ENCODE peak calls at places on chromosomes 4 and X, in seven cellular contexts. W is cardiac muscle cell; U is hepatocyte; L is naive thymus-derived CD4-positive, alpha-beta T cell; V is heart left ventricle; H is spleen; T is CD8-positive, alpha-beta T cell. Q is an unnamed sample. For H3K4me1, the result is how much of the 10 kb centered on the place peaks cover.

GRCh38 chr4:10667651-10668341 is 16.8 kb downstream of the CLNK start:
- DNase-seq in W (no peak), U (no peak), L (no peak), V (no peak), H (no peak), T (no peak), Q (no peak)

GRCh38 chrX:133655262-133655913 is 240.1 kb upstream of the GPC4 start:
- DNase-seq in W (no peak), U (no peak), L (no peak), V (no peak), H (no peak), T (no peak), Q (no peak)

GRCh38 chr4:155758500-155759371 is at the start of gene GUCY1B1:
- DNase-seq in W (peak), U (peak), L (peak), V (peak), H (peak), T (peak), Q (peak)

GRCh38 chr4:102047616-102048015 is 257.1 kb downstream of the BANK1 start:
- DNase-seq in W (no peak), U (no peak), L (no peak), V (no peak), H (no peak), T (no peak), Q (no peak)

GRCh38 chr4:121397434-121397833 is 16.6 kb upstream of the QRFPR start:
- DNase-seq in W (no peak), U (no peak), L (no peak), V (no peak), H (no peak), T (no peak), Q (no peak)

GRCh38 chr4:145216532-145216931 is 36.1 kb upstream of the OTUD4 start:
- DNase-seq in W (no peak), U (no peak), L (no peak), V (no peak), H (no peak), T (no peak), Q (no peak)

GRCh38 chr4:162891788-162892707 is 274.6 kb downstream of the NAF1 start:
- DNase-seq in W (no peak), U (no peak), L (no peak), V (no peak), H (no peak), T (no peak), Q (no peak)

GRCh38 chr4:3719191-3719590 is 47.0 kb upstream of the ADRA2C start:
- DNase-seq in W (no peak), U (no peak), L (no peak), V (no peak), H (peak), T (no peak), Q (no peak)

GRCh38 chr4:133045288-133045687 is 103.8 kb upstream of the PCDH10 start:
- DNase-seq in W (no peak), U (no peak), L (no peak), V (no peak), H (no peak), T (no peak), Q (no peak)

GRCh38 chrX:87517571-87518141 is at the start of gene KLHL4:
- DNase-seq in W (peak), U (peak), L (no peak), V (no peak), H (no peak), T (peak), Q (peak)

GRCh38 chr4:147739239-147739823 is 7.4 kb downstream of the ARHGAP10 start:
- DNase-seq in W (no peak), U (no peak), L (no peak), V (no peak), H (no peak), T (no peak), Q (no peak)

GRCh38 chrX:122567911-122568310 is 616.2 kb upstream of the GRIA3 start:
- DNase-seq in W (no peak), U (no peak), L (no peak), V (no peak), H (no peak), T (no peak), Q (no peak)

GRCh38 chr4:74423101-74423500 is 21.8 kb upstream of the AREG start:
- DNase-seq in W (peak), U (peak), L (no peak), V (no peak), H (no peak), T (no peak), Q (no peak)

GRCh38 chrX:9824554-9824953 is 38.3 kb downstream of the SHROOM2 start:
- DNase-seq in W (peak), U (no peak), L (no peak), V (no peak), H (peak), T (no peak), Q (no peak)

GRCh38 chr4:77418333-77418732 is 187.3 kb upstream of the CXCL13 start:
- DNase-seq in W (no peak), U (peak), L (no peak), V (no peak), H (no peak), T (no peak), Q (peak)

GRCh38 chr4:126701756-126702155 is 931.0 kb upstream of the INTU start:
- DNase-seq in W (no peak), U (no peak), L (no peak), V (peak), H (no peak), T (no peak), Q (no peak)

GRCh38 chr4:151990201-151990600 is 229.4 kb upstream of the GATB start:
- DNase-seq in W (no peak), U (no peak), L (no peak), V (no peak), H (no peak), T (no peak), Q (no peak)

GRCh38 chrX:47814853-47815252 is 21.8 kb upstream of the ZNF81 start:
- DNase-seq in W (peak), U (no peak), L (no peak), V (no peak), H (no peak), T (no peak), Q (peak)

GRCh38 chr4:81482344-81482743 is 10.6 kb upstream of the RASGEF1B start:
- DNase-seq in W (no peak), U (no peak), L (no peak), V (no peak), H (no peak), T (no peak), Q (no peak)

GRCh38 chr4:142940614-142941013 is 94.5 kb upstream of the INPP4B start:
- DNase-seq in W (no peak), U (no peak), L (no peak), V (no peak), H (no peak), T (no peak), Q (no peak)

GRCh38 chr4:121308328-121308663 is 72.5 kb downstream of the QRFPR start:
- DNase-seq in W (no peak), U (no peak), L (no peak), V (no peak), H (no peak), T (no peak), Q (no peak)

GRCh38 chr4:160685729-160686128 is 1478.1 kb downstream of the FSTL5 start:
- DNase-seq in W (no peak), U (no peak), L (no peak), V (no peak), H (no peak), T (no peak), Q (no peak)

GRCh38 chrX:40734956-40735317 is 405 bp downstream of the MED14 start:
- DNase-seq in W (no peak), U (peak), L (no peak), V (no peak), H (no peak), T (peak), Q (no peak)

GRCh38 chr4:158065176-158065575 is 107.6 kb downstream of the GASK1B start:
- DNase-seq in W (no peak), U (no peak), L (no peak), V (no peak), H (no peak), T (no peak), Q (peak)

GRCh38 chr4:70688795-70689231 is 481 bp downstream of the UTP3 start:
- DNase-seq in W (no peak), U (peak), L (peak), V (no peak), H (peak), T (peak), Q (peak)

GRCh38 chrX:2284601-2285000 is 216.2 kb downstream of the DHRSX start:
- DNase-seq in W (no peak), U (no peak), L (no peak), V (no peak), H (no peak), T (no peak), Q (no peak)

GRCh38 chr4:107050525-107051135 is 14.5 kb upstream of the DKK2 start:
- DNase-seq in W (peak), U (peak), L (no peak), V (no peak), H (no peak), T (no peak), Q (no peak)

GRCh38 chr4:174919886-174920423 is 1.8 kb downstream of the ADAM29 start:
- DNase-seq in W (no peak), U (no peak), L (no peak), V (no peak), H (no peak), T (no peak), Q (no peak)

DNA sequence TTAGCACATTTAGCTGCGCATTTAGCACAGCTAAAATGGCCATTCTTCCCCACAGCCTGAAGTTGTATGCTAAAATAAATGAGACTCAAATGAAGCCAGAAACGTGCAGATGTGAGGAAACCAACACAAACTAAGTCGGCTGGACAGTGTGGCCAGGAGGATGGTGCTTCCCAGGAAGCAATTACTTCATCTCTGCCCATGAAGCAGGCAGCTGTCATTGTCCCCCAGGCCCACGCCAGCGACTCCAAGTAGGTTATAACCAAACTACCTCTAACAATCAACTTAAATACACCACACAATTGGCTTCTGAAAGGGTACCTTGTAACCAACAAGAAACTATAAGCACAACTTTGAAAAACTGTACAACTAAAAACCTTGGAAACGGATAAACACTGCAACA is 39.3 kb downstream of the AFAP1 start:
- DNase-seq in W (no peak), U (no peak), L (no peak), V (no peak), H (no peak), T (no peak), Q (no peak)
- H3K4me1 ChIP-seq in W (half or more), U (under half), L (under half), V (under half), H (under half), T (under half), Q (under half)

GRCh38 chr4:84937381-84937977 is 29.0 kb downstream of the WDFY3 start:
- DNase-seq in W (no peak), U (no peak), L (no peak), V (no peak), H (no peak), T (no peak), Q (no peak)
- H3K27ac ChIP-seq in W (no peak), U (no peak), L (no peak), V (no peak), H (no peak), T (no peak), Q (no peak)

GRCh38 chr4:87322754-87323153 is at the start of gene HSD17B13:
- DNase-seq in W (no peak), U (no peak), L (no peak), V (no peak), H (no peak), T (no peak), Q (no peak)
- H3K4me3 ChIP-seq in W (no peak), U (no peak), L (no peak), V (no peak), H (no peak), T (no peak), Q (no peak)

GRCh38 chr4:25535701-25536473 is 119.8 kb upstream of the SLC34A2 start:
- DNase-seq in W (no peak), U (no peak), L (no peak), V (no peak), H (no peak), T (no peak), Q (peak)

GRCh38 chr4:25531272-25531671 is 124.4 kb upstream of the SLC34A2 start:
- DNase-seq in W (no peak), U (no peak), L (no peak), V (no peak), H (no peak), T (no peak), Q (no peak)

GRCh38 chr4:25535278-25535677 is 120.4 kb upstream of the SLC34A2 start:
- DNase-seq in W (no peak), U (no peak), L (no peak), V (no peak), H (no peak), T (no peak), Q (peak)

GRCh38 chr4:25532579-25532978 is 123.1 kb upstream of the SLC34A2 start:
- DNase-seq in W (no peak), U (no peak), L (no peak), V (no peak), H (no peak), T (no peak), Q (no peak)

GRCh38 chr4:25533237-25533636 is 122.4 kb upstream of the SLC34A2 start:
- DNase-seq in W (no peak), U (no peak), L (no peak), V (no peak), H (no peak), T (no peak), Q (no peak)
- H3K4me1 ChIP-seq in W (under half), U (under half), L (under half), V (under half), H (under half), T (under half), Q (under half)

DNA sequence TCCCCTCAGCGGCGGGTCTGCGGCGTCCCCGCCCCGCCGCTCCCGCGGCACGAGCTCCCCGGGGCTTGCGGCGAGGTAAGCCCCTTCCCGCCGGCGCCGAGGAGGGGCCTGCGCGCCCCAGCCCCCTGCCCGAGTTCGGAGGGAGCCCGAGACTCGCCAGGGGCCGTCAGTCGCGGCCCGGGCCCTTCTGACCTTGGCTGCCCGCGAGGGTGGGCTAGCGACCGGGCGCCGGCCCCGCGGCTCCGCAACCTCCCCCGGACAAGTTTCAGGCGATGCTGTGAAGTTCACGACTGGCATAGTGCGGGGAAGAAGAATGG is 554 bp downstream of the CDKL5 start:
- DNase-seq in W (peak), U (no peak), L (no peak), V (no peak), H (peak), T (no peak), Q (no peak)
- H3K27ac ChIP-seq in W (peak), U (peak), L (peak), V (no peak), H (peak), T (peak), Q (no peak)

GRCh38 chr4:171794528-171794927 is 18.7 kb upstream of the GALNTL6 start:
- DNase-seq in W (peak), U (no peak), L (no peak), V (no peak), H (no peak), T (no peak), Q (peak)

DNA sequence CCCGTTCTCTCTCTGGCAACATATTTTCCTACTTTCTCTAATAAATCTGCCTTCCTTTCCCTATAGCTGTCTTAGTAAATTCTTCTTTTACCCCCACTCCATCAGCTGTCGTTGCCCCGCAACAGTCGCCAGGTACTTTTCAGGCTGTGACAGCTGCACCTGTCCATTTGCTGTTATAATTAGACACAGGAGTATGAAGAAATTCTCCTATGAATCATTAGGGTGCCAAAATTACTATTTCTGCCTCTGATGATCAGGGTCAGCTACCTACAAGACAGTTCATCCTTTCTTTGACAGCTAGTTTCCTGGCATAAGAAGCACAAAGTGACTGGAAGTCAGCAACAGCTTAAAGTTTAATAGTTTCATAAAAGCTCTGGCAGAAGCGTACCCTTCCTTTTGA is 19.5 kb upstream of the GALNTL6 start:
- DNase-seq in W (no peak), U (no peak), L (no peak), V (no peak), H (no peak), T (no peak), Q (no peak)
- H3K4me3 ChIP-seq in W (no peak), U (no peak), L (no peak), V (no peak), H (no peak), T (no peak), Q (no peak)

GRCh38 chr4:153233761-153234371 is 29.6 kb downstream of the TRIM2 start:
- DNase-seq in W (no peak), U (peak), L (no peak), V (no peak), H (no peak), T (no peak), Q (no peak)
- H3K4me1 ChIP-seq in W (under half), U (under half), L (under half), V (under half), H (under half), T (under half), Q (under half)

GRCh38 chrX:44785652-44786051 is 58.2 kb upstream of the DUSP21 start:
- DNase-seq in W (no peak), U (no peak), L (no peak), V (no peak), H (no peak), T (no peak), Q (no peak)
- H3K27ac ChIP-seq in W (no peak), U (no peak), L (no peak), V (no peak), H (no peak), T (no peak), Q (no peak)

GRCh38 chrX:152899111-152899873 is 1.4 kb downstream of the ZNF185 start:
- DNase-seq in W (no peak), U (no peak), L (no peak), V (no peak), H (peak), T (no peak), Q (peak)

GRCh38 chrX:152897216-152898144 is at the start of gene ZNF185:
- DNase-seq in W (peak), U (peak), L (no peak), V (no peak), H (peak), T (no peak), Q (peak)

GRCh38 chrX:152899874-152900719 is 2.2 kb downstream of the ZNF185 start:
- DNase-seq in W (no peak), U (no peak), L (no peak), V (no peak), H (peak), T (no peak), Q (peak)

GRCh38 chrX:152896450-152896849 is 1.4 kb upstream of the ZNF185 start:
- DNase-seq in W (no peak), U (no peak), L (no peak), V (no peak), H (peak), T (no peak), Q (no peak)

DNA sequence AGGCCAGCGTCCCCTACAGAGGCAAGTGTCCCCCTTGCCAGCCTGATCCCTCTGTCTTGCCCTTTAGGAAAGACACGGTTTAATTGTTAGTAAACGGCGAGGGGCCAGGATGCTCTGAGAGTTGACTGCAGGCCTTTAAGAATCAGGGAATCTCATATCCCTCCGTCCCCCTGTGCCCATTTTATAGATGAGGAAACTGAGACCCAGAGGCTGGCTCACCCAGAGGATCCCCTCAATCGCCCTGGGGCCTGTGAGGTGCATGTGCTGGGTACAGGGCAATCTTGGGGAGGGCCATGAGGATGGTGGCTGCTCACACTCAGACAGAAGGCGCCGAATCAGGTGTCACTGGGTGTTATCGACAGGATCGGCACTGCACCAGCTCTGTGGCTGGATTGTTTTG is 575 bp downstream of the ZNF185 start:
- DNase-seq in W (no peak), U (no peak), L (no peak), V (no peak), H (no peak), T (no peak), Q (peak)
- H3K4me3 ChIP-seq in W (peak), U (no peak), L (no peak), V (no peak), H (no peak), T (no peak), Q (peak)

Q was measured in endodermal cell.